ENCODE peak calls at places on chromosomes 3 and 15, in four cellular contexts. A is sciatic nerve, Q is NAMALWA, G is chondrocyte. N is an unnamed sample.

GRCh38 chr3:53346514-53346913 is 829 bp downstream of the DCP1A start:
- DNase-seq in A (no peak), Q (peak), G (no peak), N (no peak)

GRCh38 chr15:72923304-72923703 is 129.0 kb upstream of the NEO1 start:
- DNase-seq in A (no peak), Q (no peak), G (no peak), N (no peak)

GRCh38 chr3:17158941-17159682 is 274.4 kb downstream of the PLCL2 start:
- DNase-seq in A (no peak), Q (no peak), G (no peak), N (no peak)

GRCh38 chr3:3127432-3128010 is 781 bp downstream of the TRNT1 start:
- DNase-seq in A (no peak), Q (peak), G (no peak), N (peak)

GRCh38 chr15:74758736-74759135 is 10.1 kb downstream of the CYP1A2 start:
- DNase-seq in A (no peak), Q (no peak), G (no peak), N (no peak)

GRCh38 chr3:145417678-145418077 is 743.3 kb downstream of the PLOD2 start:
- DNase-seq in A (no peak), Q (no peak), G (no peak), N (no peak)

GRCh38 chr3:117355566-117355965 is 646.0 kb downstream of the TUSC7 start:
- DNase-seq in A (no peak), Q (peak), G (no peak), N (no peak)

GRCh38 chr3:58429657-58430056 is 4.0 kb downstream of the PDHB start:
- DNase-seq in A (no peak), Q (no peak), G (no peak), N (no peak)

GRCh38 chr15:67077641-67078215 is 12.3 kb downstream of the SMAD3 start:
- DNase-seq in A (no peak), Q (peak), G (no peak), N (no peak)

GRCh38 chr3:53996153-53996861 is 104.6 kb upstream of the SELENOK start:
- DNase-seq in A (no peak), Q (no peak), G (no peak), N (no peak)

GRCh38 chr3:156383433-156384025 is 171.4 kb downstream of the SSR3 start:
- DNase-seq in A (no peak), Q (no peak), G (no peak), N (no peak)

GRCh38 chr15:78315686-78316085 is 16.3 kb upstream of the SKIC8 start:
- DNase-seq in A (peak), Q (peak), G (no peak), N (no peak)

GRCh38 chr3:107117922-107118576 is 259.2 kb upstream of the CCDC54 start:
- DNase-seq in A (peak), Q (peak), G (no peak), N (peak)

GRCh38 chr3:17431477-17432045 is 310.9 kb downstream of the TBC1D5 start:
- DNase-seq in A (no peak), Q (no peak), G (no peak), N (no peak)

GRCh38 chr15:62482715-62483429 is 317.8 kb upstream of the C2CD4B start:
- DNase-seq in A (no peak), Q (peak), G (no peak), N (no peak)

GRCh38 chr3:73036694-73037368 is 24.6 kb upstream of the EBLN2 start:
- DNase-seq in A (no peak), Q (no peak), G (no peak), N (no peak)

GRCh38 chr3:95055288-95055687 is 992.4 kb downstream of the NSUN3 start:
- DNase-seq in A (no peak), Q (no peak), G (no peak), N (no peak)

GRCh38 chr3:176328198-176328597 is 869.1 kb downstream of the TBL1XR1 start:
- DNase-seq in A (no peak), Q (no peak), G (no peak), N (no peak)